ENCODE peak calls at places on chromosomes 3 and 15, in six cellular contexts. Y is OCI-LY7, T is heart right ventricle, K is adipocyte, E is right cardiac atrium, V is HCT116. N is an unnamed sample.

GRCh38 chr3:188788621-188789081 is 383.1 kb upstream of the TPRG1 start:
- DNase-seq in Y (no peak), T (no peak), K (peak), E (no peak), V (no peak), N (peak)

GRCh38 chr3:113132571-113132996 is 78.8 kb upstream of the BOC start:
- DNase-seq in Y (no peak), T (no peak), K (no peak), E (no peak), V (no peak), N (peak)

GRCh38 chr15:99429681-99430081 is 136.1 kb upstream of the MEF2A start:
- DNase-seq in Y (no peak), T (no peak), K (no peak), E (peak), V (no peak), N (no peak)

GRCh38 chr3:183895296-183895695 is 10.6 kb upstream of the PARL start:
- DNase-seq in Y (peak), T (no peak), K (peak), E (no peak), V (peak), N (no peak)

GRCh38 chr3:33438871-33439270 is 1.3 kb downstream of the UBP1 start:
- DNase-seq in Y (peak), T (no peak), K (peak), E (no peak), V (no peak), N (no peak)

GRCh38 chr3:139260041-139260486 is 83.8 kb upstream of the MRPS22 start:
- DNase-seq in Y (no peak), T (no peak), K (no peak), E (no peak), V (no peak), N (no peak)

GRCh38 chr3:36318584-36319200 is 61.6 kb upstream of the STAC start:
- DNase-seq in Y (no peak), T (no peak), K (no peak), E (no peak), V (no peak), N (no peak)

GRCh38 chr15:25061808-25062550 is 107.2 kb downstream of the SNRPN start:
- DNase-seq in Y (no peak), T (no peak), K (no peak), E (no peak), V (no peak), N (no peak)

GRCh38 chr15:47932829-47933696 is 187.7 kb upstream of the SLC24A5 start:
- DNase-seq in Y (no peak), T (no peak), K (no peak), E (no peak), V (no peak), N (no peak)

GRCh38 chr3:146359841-146360240 is 108.9 kb upstream of the PLSCR4 start:
- DNase-seq in Y (no peak), T (no peak), K (no peak), E (no peak), V (no peak), N (no peak)

GRCh38 chr15:43487271-43487895 is 5.6 kb downstream of the TP53BP1 start:
- DNase-seq in Y (no peak), T (no peak), K (no peak), E (no peak), V (no peak), N (no peak)

GRCh38 chr15:69314174-69314573 is 15.5 kb downstream of the PAQR5 start:
- DNase-seq in Y (no peak), T (no peak), K (no peak), E (no peak), V (no peak), N (no peak)

GRCh38 chr15:100291106-100291505 is 50.7 kb downstream of the ADAMTS17 start:
- DNase-seq in Y (no peak), T (no peak), K (no peak), E (no peak), V (no peak), N (no peak)

GRCh38 chr3:128804017-128804816 is 75.2 kb upstream of the ACAD9 start:
- DNase-seq in Y (peak), T (no peak), K (peak), E (no peak), V (no peak), N (no peak)

GRCh38 chr3:70861234-70861633 is 548.8 kb upstream of the MDFIC2 start:
- DNase-seq in Y (no peak), T (no peak), K (no peak), E (no peak), V (no peak), N (peak)

GRCh38 chr3:67400476-67400875 is 253.9 kb downstream of the SUCLG2 start:
- DNase-seq in Y (no peak), T (no peak), K (no peak), E (no peak), V (no peak), N (no peak)

GRCh38 chr3:9649791-9650521 is 651 bp downstream of the MTMR14 start:
- DNase-seq in Y (peak), T (no peak), K (no peak), E (no peak), V (no peak), N (no peak)

GRCh38 chr3:184568918-184569829 is 7.6 kb downstream of the EPHB3 start:
- DNase-seq in Y (no peak), T (peak), K (peak), E (peak), V (no peak), N (peak)

GRCh38 chr15:39878401-39878775 is 41.7 kb downstream of the GPR176 start:
- DNase-seq in Y (no peak), T (no peak), K (no peak), E (no peak), V (no peak), N (no peak)

GRCh38 chr15:76986743-76987142 is 8.2 kb upstream of the PSTPIP1 start:
- DNase-seq in Y (no peak), T (no peak), K (no peak), E (no peak), V (no peak), N (no peak)

GRCh38 chr3:25831578-25831977 is 41.7 kb downstream of the OXSM start:
- DNase-seq in Y (peak), T (no peak), K (peak), E (no peak), V (peak), N (no peak)

GRCh38 chr3:13493867-13494441 is 13.8 kb downstream of the HDAC11 start:
- DNase-seq in Y (no peak), T (no peak), K (no peak), E (peak), V (no peak), N (no peak)

GRCh38 chr15:96329403-96329981 is 1.0 kb upstream of the NR2F2 start:
- DNase-seq in Y (no peak), T (no peak), K (peak), E (peak), V (no peak), N (no peak)

GRCh38 chr3:125194061-125194848 is 18.3 kb downstream of the SLC12A8 start:
- DNase-seq in Y (no peak), T (no peak), K (peak), E (no peak), V (no peak), N (no peak)

GRCh38 chr15:57560976-57561711 is 30.6 kb upstream of the MYZAP start:
- DNase-seq in Y (peak), T (peak), K (peak), E (peak), V (peak), N (peak)

GRCh38 chr3:186532641-186533072 is 11.5 kb downstream of the CRYGS start:
- DNase-seq in Y (peak), T (no peak), K (no peak), E (no peak), V (no peak), N (no peak)

GRCh38 chr15:71302861-71303410 is 187.7 kb downstream of the THSD4 start:
- DNase-seq in Y (no peak), T (no peak), K (no peak), E (no peak), V (no peak), N (no peak)

GRCh38 chr3:176992565-176992964 is 204.7 kb downstream of the TBL1XR1 start:
- DNase-seq in Y (no peak), T (no peak), K (no peak), E (no peak), V (no peak), N (no peak)

GRCh38 chr3:150150633-150151032 is 179.9 kb upstream of the PFN2 start:
- DNase-seq in Y (no peak), T (no peak), K (peak), E (no peak), V (no peak), N (no peak)

GRCh38 chr15:94177112-94177511 is 54.2 kb upstream of the MCTP2 start:
- DNase-seq in Y (no peak), T (no peak), K (peak), E (no peak), V (no peak), N (no peak)

GRCh38 chr15:74365619-74366445 is 1.6 kb downstream of the CYP11A1 start:
- DNase-seq in Y (no peak), T (peak), K (peak), E (peak), V (no peak), N (no peak)

GRCh38 chr3:125039041-125039896 is 16.5 kb downstream of the HEG1 start:
- DNase-seq in Y (no peak), T (no peak), K (no peak), E (no peak), V (no peak), N (no peak)

GRCh38 chr3:180048108-180048507 is 11.4 kb upstream of the PEX5L start:
- DNase-seq in Y (peak), T (no peak), K (no peak), E (no peak), V (no peak), N (no peak)

GRCh38 chr3:132659370-132660055 is at the start of gene ACAD11:
- DNase-seq in Y (peak), T (peak), K (peak), E (peak), V (peak), N (no peak)

GRCh38 chr15:45091161-45091560 is 22.8 kb downstream of the DUOX2 start:
- DNase-seq in Y (no peak), T (no peak), K (peak), E (no peak), V (no peak), N (no peak)

GRCh38 chr3:192090586-192090985 is 629.6 kb downstream of the PYDC2 start:
- DNase-seq in Y (peak), T (no peak), K (no peak), E (no peak), V (peak), N (no peak)

GRCh38 chr3:197174927-197175326 is 123.5 kb downstream of the DLG1 start:
- DNase-seq in Y (peak), T (no peak), K (no peak), E (no peak), V (no peak), N (no peak)

GRCh38 chr3:14478943-14479550 is 61.1 kb downstream of the GRIP2 start:
- DNase-seq in Y (no peak), T (no peak), K (no peak), E (no peak), V (no peak), N (no peak)

GRCh38 chr3:136919799-136920580 is 37.8 kb upstream of the IL20RB start:
- DNase-seq in Y (no peak), T (no peak), K (no peak), E (no peak), V (no peak), N (no peak)

GRCh38 chr3:37029516-37030163 is 36.3 kb downstream of the MLH1 start:
- DNase-seq in Y (no peak), T (no peak), K (no peak), E (no peak), V (no peak), N (no peak)

GRCh38 chr3:147937891-147938290 is 528.7 kb downstream of the ZIC1 start:
- DNase-seq in Y (no peak), T (no peak), K (no peak), E (no peak), V (no peak), N (no peak)

GRCh38 chr3:147940846-147941245 is 531.7 kb downstream of the ZIC1 start:
- DNase-seq in Y (no peak), T (no peak), K (no peak), E (no peak), V (no peak), N (no peak)

GRCh38 chr3:147937341-147937740 is 528.2 kb downstream of the ZIC1 start:
- DNase-seq in Y (no peak), T (no peak), K (peak), E (no peak), V (no peak), N (no peak)

GRCh38 chr3:147940400-147940799 is 531.2 kb downstream of the ZIC1 start:
- DNase-seq in Y (no peak), T (no peak), K (no peak), E (no peak), V (no peak), N (no peak)

DNA sequence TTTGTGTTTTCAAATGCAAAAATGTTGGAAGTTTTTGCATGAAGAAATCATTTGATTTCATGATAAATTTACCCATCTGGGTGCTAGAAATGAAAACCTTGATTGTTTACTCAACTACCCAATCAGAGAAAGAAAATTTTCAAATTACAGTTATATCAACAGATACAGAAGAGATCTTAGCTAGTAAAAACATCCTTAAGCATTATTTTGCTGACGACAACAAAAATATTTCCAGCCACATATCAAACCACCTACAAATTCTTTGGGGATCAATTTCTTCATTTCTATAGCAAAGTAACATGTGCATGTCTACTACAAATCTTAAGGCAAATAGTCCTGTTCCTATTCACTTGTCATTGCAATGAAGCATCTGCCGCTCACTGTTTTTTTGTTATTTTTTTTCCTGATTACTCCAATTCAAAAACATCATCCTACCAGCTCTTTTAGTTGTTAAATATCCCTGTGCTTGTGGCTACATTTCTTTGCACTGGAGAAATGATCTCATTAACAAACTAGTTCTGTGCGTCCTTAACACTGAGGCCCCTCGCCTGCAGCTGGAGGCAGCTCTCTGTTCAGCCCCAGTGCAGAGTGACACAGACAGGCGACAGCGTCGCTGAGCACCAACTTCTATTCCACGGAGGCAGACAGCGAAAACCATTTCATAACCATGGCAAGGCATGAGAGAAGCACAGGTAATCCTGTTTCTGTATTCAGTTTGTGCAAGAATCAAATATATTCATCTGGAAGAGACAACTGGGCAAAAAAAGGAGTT is 530.4 kb downstream of the ZIC1 start:
- DNase-seq in Y (no peak), T (no peak), K (peak), E (peak), V (no peak), N (no peak)
- H3K4me3 ChIP-seq in Y (no peak), T (no peak), K (no peak), E (peak), V (no peak), N (no peak)

DNA sequence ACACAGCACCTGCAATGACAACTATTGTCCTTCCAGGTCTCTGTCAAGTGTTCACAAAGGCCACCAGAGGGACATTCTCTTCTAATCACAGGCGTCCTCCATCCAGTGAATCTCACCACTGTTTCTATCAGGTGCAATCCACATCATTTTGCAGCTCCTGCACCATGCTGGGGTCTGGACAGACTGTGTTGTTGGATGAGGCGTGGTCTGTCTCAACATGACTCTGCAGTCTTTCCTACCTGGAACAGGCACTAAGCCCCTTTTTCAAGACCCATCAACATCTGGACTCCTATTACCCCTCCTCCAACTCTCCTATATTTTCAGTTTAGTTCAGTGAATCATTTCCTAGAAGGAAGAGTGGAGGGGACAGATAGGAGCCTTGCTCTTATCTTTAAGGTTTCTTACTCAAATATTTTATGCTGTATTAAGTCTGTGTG is 31.5 kb upstream of the VEPH1 start:
- DNase-seq in Y (no peak), T (no peak), K (no peak), E (no peak), V (no peak), N (no peak)
- H3K4me3 ChIP-seq in Y (no peak), T (no peak), K (no peak), E (no peak), V (no peak), N (no peak)

GRCh38 chr3:48655586-48655985 is 7.1 kb downstream of the CELSR3 start:
- DNase-seq in Y (peak), T (no peak), K (no peak), E (peak), V (no peak), N (no peak)
- H3K4me3 ChIP-seq in Y (peak), T (peak), K (no peak), E (peak), V (no peak), N (peak)

GRCh38 chr3:106185949-106186348 is 317.1 kb upstream of the CBLB start:
- DNase-seq in Y (no peak), T (no peak), K (no peak), E (no peak), V (no peak), N (no peak)

GRCh38 chr3:106183762-106184391 is 315.1 kb upstream of the CBLB start:
- DNase-seq in Y (no peak), T (no peak), K (peak), E (no peak), V (no peak), N (no peak)

GRCh38 chr3:106184540-106185457 is 316.0 kb upstream of the CBLB start:
- DNase-seq in Y (no peak), T (no peak), K (no peak), E (no peak), V (no peak), N (no peak)
- H3K4me3 ChIP-seq in Y (no peak), T (no peak), K (peak), E (no peak), V (no peak), N (no peak)

GRCh38 chr3:4362523-4362922 is 59.4 kb downstream of the SETMAR start:
- DNase-seq in Y (no peak), T (no peak), K (no peak), E (no peak), V (no peak), N (no peak)
- H3K4me3 ChIP-seq in Y (no peak), T (no peak), K (no peak), E (no peak), V (no peak), N (no peak)

GRCh38 chr15:60390931-60391501 is 6.8 kb downstream of the ANXA2 start:
- DNase-seq in Y (no peak), T (peak), K (peak), E (peak), V (peak), N (no peak)
- H3K4me3 ChIP-seq in Y (no peak), T (peak), K (peak), E (no peak), V (peak), N (peak)

N was measured in BJ.